ENCODE peak calls at places on chromosomes 5 and 9, in ten cellular contexts. V is left ventricle myocardium inferior, I is HepG2, B is Peyer's patch, P is heart left ventricle, F is heart right ventricle, C is uterus, Y is lower lobe of right lung, M is IMR-90, G is K562. S is an unnamed sample. For H3K27me3, the result is how much of the 10 kb centered on the place peaks cover.

GRCh38 chr5:168472329-168472728 is 13.9 kb upstream of the RARS1 start:
- DNase-seq in Y (no peak), G (no peak), P (no peak), B (no peak), C (no peak), I (no peak), M (peak), F (no peak), V (no peak), S (no peak)

GRCh38 chr5:33242264-33242663 is 198.5 kb upstream of the TARS1 start:
- DNase-seq in G (no peak), Y (no peak), M (no peak), P (no peak), V (no peak), B (no peak), C (no peak), I (no peak), F (no peak), S (no peak)

GRCh38 chr9:123507992-123508391 is 152.0 kb downstream of the CRB2 start:
- DNase-seq in F (no peak), M (peak), B (no peak), P (no peak), Y (no peak), V (no peak), I (no peak), C (no peak), G (no peak), S (no peak)

GRCh38 chr5:115558388-115558956 is 13.9 kb upstream of the FEM1C start:
- DNase-seq in Y (no peak), B (no peak), I (no peak), F (no peak), C (no peak), V (no peak), G (no peak), P (no peak), M (peak), S (no peak)

GRCh38 chr5:67610191-67610912 is 413.8 kb upstream of the CD180 start:
- DNase-seq in M (no peak), G (no peak), P (no peak), B (no peak), V (no peak), C (no peak), I (no peak), F (no peak), Y (no peak), S (no peak)

GRCh38 chr9:4382722-4383317 is 83.0 kb upstream of the GLIS3 start:
- DNase-seq in F (no peak), V (no peak), I (no peak), G (no peak), C (no peak), P (no peak), M (peak), Y (no peak), B (no peak), S (no peak)

GRCh38 chr9:89661956-89662717 is 57.3 kb downstream of the GADD45G start:
- DNase-seq in B (peak), G (peak), P (peak), Y (peak), C (peak), F (peak), I (peak), V (peak), M (peak), S (peak)

GRCh38 chr5:162888268-162888667 is 549.1 kb upstream of the CCNG1 start:
- DNase-seq in G (no peak), Y (no peak), F (no peak), B (no peak), C (no peak), P (no peak), I (no peak), M (no peak), V (no peak), S (no peak)

GRCh38 chr5:181044093-181044599 is 4.1 kb downstream of the BTNL9 start:
- DNase-seq in P (no peak), F (no peak), Y (no peak), M (no peak), V (no peak), B (no peak), G (no peak), C (no peak), I (no peak), S (no peak)

GRCh38 chr5:79503794-79504495 is 10.0 kb downstream of the HOMER1 start:
- DNase-seq in I (no peak), C (no peak), G (no peak), M (peak), P (no peak), V (no peak), F (no peak), Y (no peak), B (no peak), S (no peak)

GRCh38 chr5:12335938-12336337 is 431.7 kb upstream of the CTNND2 start:
- DNase-seq in F (no peak), G (no peak), P (no peak), M (no peak), Y (no peak), B (no peak), V (no peak), C (no peak), I (no peak), S (no peak)

GRCh38 chr5:52999357-52999949 is 10.3 kb downstream of the ITGA2 start:
- DNase-seq in C (no peak), P (no peak), I (no peak), V (no peak), F (no peak), B (no peak), Y (no peak), G (no peak), M (peak), S (no peak)

GRCh38 chr5:126490167-126490937 is 67.1 kb downstream of the GRAMD2B start:
- DNase-seq in B (no peak), P (no peak), F (no peak), C (no peak), V (no peak), Y (no peak), G (no peak), I (no peak), M (no peak), S (peak)

GRCh38 chr5:122933926-122934325 is 88.5 kb downstream of the SNX24 start:
- DNase-seq in P (no peak), I (peak), B (no peak), M (no peak), G (no peak), Y (no peak), F (no peak), C (no peak), V (no peak), S (no peak)

GRCh38 chr5:137118629-137119028 is 380.5 kb downstream of the SPOCK1 start:
- DNase-seq in M (no peak), F (no peak), V (no peak), Y (no peak), I (no peak), G (no peak), C (no peak), P (no peak), B (no peak), S (no peak)
- TF ChIP-seq CTCF in M (no peak), F (no peak), V (no peak), Y (no peak), I (no peak), G (no peak), C (no peak), P (no peak), B (no peak), S (no peak)

DNA sequence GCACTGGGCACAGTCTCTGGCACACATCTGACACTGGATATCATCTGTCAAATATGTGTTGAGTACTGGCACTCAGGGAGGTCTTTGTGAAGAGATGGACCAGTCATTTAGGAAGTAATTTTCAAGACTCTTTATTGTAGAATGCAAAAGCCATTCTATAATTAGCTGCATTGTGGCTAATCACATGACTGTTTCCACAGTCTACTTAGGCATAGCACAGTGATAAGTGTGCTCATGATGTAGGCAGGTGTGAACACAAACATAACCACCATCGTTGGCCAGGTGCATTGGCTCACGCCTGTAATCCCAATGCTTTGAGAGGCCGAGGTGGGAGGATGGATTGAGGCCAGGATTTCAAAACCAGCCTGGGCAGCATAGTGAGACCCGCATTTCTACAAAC is 62.2 kb downstream of the CFAP77 start:
- DNase-seq in I (no peak), V (no peak), M (no peak), C (no peak), B (no peak), Y (no peak), F (no peak), P (no peak), G (no peak), S (no peak)
- H3K27me3 ChIP-seq in I (under half), V (under half), M (under half), C (under half), B (under half), Y (under half), F (under half), P (under half), G (under half), S (under half)

GRCh38 chr9:137055385-137056364 is 1.8 kb upstream of the ENTPD2 start:
- DNase-seq in C (peak), M (peak), V (peak), B (peak), F (peak), G (no peak), I (peak), Y (peak), P (peak), S (no peak)
- H3K27ac ChIP-seq in C (peak), M (no peak), V (peak), B (peak), F (peak), G (no peak), I (peak), Y (peak), P (peak), S (no peak)

DNA sequence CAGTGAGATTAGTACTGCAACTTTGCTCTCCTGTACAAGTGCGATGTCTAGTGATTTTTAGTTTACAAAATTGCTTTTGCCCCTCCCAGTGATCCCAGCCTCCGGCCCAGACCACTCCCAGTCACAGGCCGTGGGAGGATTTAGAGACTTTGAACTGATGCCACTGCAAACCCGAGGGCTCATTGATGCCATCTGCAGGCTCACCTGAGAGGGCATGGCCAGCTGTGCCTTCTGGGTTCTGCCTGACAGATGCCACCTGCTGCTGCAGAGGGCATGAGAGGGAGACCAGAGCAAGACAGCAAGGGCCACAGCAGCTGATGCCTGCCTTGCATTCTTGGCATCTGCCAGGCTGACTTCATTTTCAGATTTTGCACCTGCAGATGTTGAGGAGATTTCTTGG is 593.8 kb downstream of the CDK5RAP2 start:
- DNase-seq in Y (no peak), P (no peak), V (no peak), G (no peak), I (no peak), F (no peak), B (no peak), M (no peak), C (no peak), S (peak)
- TF ChIP-seq CTCF in Y (no peak), P (no peak), V (no peak), G (no peak), I (no peak), F (no peak), B (no peak), M (no peak), C (no peak), S (peak)

GRCh38 chr5:139848508-139849100 is 53.0 kb downstream of the PSD2 start:
- DNase-seq in B (peak), G (peak), C (peak), Y (no peak), M (no peak), I (no peak), F (peak), V (no peak), P (peak), S (peak)
- H3K27me3 ChIP-seq in B (under half), G (under half), C (under half), Y (under half), M (half or more), I (under half), F (under half), V (under half), P (under half), S (under half)

DNA sequence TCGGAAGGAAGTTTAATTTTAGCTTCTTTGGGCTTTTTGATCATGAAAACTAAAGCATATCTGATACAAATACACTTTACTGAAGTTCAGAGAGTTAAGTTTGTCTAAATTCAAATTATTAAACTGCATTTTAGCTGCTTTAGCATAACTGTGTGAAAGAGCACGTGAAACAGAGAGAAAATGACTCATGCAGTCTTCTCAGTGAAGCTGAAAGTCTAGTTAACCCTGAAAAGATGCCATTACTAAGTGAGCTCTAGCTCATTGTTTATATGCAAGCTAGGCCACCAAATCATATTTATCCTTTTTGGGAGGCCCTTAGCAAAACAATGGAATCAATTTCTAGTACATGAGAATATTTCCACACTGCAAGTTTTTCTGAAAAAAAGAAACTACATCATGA is 27.6 kb downstream of the TPD52L3 start:
- DNase-seq in V (no peak), M (peak), C (no peak), F (no peak), B (no peak), G (no peak), Y (no peak), P (no peak), I (no peak), S (no peak)
- H3K27ac ChIP-seq in V (no peak), M (peak), C (no peak), F (no peak), B (no peak), G (no peak), Y (no peak), P (no peak), I (no peak), S (no peak)

GRCh38 chr5:36459191-36460135 is 146.9 kb upstream of the SLC1A3 start:
- DNase-seq in F (no peak), G (peak), M (no peak), V (no peak), B (no peak), I (peak), P (no peak), C (no peak), Y (no peak), S (no peak)
- TF ChIP-seq CTCF in F (peak), G (peak), M (no peak), V (no peak), B (no peak), I (peak), P (no peak), C (no peak), Y (peak), S (peak)

GRCh38 chr9:120931278-120932085 is 4.9 kb upstream of the TRAF1 start:
- DNase-seq in P (peak), G (no peak), Y (no peak), V (no peak), F (peak), M (peak), B (peak), C (no peak), I (no peak), S (no peak)
- H3K27me3 ChIP-seq in P (under half), G (under half), Y (under half), V (under half), F (under half), M (under half), B (under half), C (under half), I (under half), S (under half)

GRCh38 chr9:101432171-101432570 is 3.4 kb downstream of the ALDOB start:
- DNase-seq in V (no peak), I (no peak), G (no peak), F (no peak), Y (no peak), C (no peak), B (no peak), M (no peak), P (no peak), S (no peak)
- H3K27ac ChIP-seq in V (no peak), I (peak), G (no peak), F (no peak), Y (no peak), C (no peak), B (no peak), M (no peak), P (no peak), S (no peak)